ENCODE peak calls at places on chromosome 9, in six cellular contexts. T is retinal pigment epithelial cell, W is pons, N is NCI-H748 treated with DMSO at 0.1 percent for 48 hours, Q is NCI-H1694 treated with DMSO at 0.1 percent for 48 hours, F is tibial artery. R is an unnamed sample.

GRCh38 chr9:12426198-12426864 is 266.9 kb upstream of the TYRP1 start:
- DNase-seq in T (no peak), W (peak), N (peak), Q (peak), F (no peak), R (peak)

GRCh38 chr9:37784291-37784639 is 599 bp downstream of the EXOSC3 start:
- DNase-seq in T (no peak), W (no peak), N (no peak), Q (no peak), F (no peak), R (no peak)

GRCh38 chr9:97555164-97555563 is 53.7 kb downstream of the TMOD1 start:
- DNase-seq in T (peak), W (peak), N (no peak), Q (no peak), F (peak), R (no peak)

GRCh38 chr9:113255431-113255830 is 19.9 kb downstream of the CDC26 start:
- DNase-seq in T (no peak), W (no peak), N (no peak), Q (no peak), F (no peak), R (no peak)

GRCh38 chr9:126499005-126499910 is 114.5 kb upstream of the LMX1B start:
- DNase-seq in T (no peak), W (peak), N (peak), Q (peak), F (no peak), R (peak)

GRCh38 chr9:130933114-130934046 is 5.7 kb downstream of the FIBCD1 start:
- DNase-seq in T (no peak), W (no peak), N (no peak), Q (no peak), F (no peak), R (no peak)

GRCh38 chr9:68775003-68775730 is 70.1 kb downstream of the PIP5K1B start:
- DNase-seq in T (no peak), W (no peak), N (no peak), Q (no peak), F (no peak), R (no peak)

GRCh38 chr9:77180056-77180455 is 2.7 kb downstream of the VPS13A start:
- DNase-seq in T (no peak), W (no peak), N (no peak), Q (no peak), F (no peak), R (no peak)

GRCh38 chr9:115730396-115730795 is 423.2 kb upstream of the PAPPA start:
- DNase-seq in T (no peak), W (no peak), N (no peak), Q (no peak), F (no peak), R (no peak)

GRCh38 chr9:108645520-108645919 is 210.3 kb downstream of the ACTL7B start:
- DNase-seq in T (no peak), W (no peak), N (no peak), Q (no peak), F (no peak), R (no peak)

GRCh38 chr9:113573303-113573958 is 109.9 kb downstream of the RGS3 start:
- DNase-seq in T (no peak), W (no peak), N (no peak), Q (no peak), F (peak), R (no peak)

GRCh38 chr9:110977259-110977709 is 61.0 kb downstream of the LPAR1 start:
- DNase-seq in T (peak), W (no peak), N (no peak), Q (no peak), F (no peak), R (no peak)

GRCh38 chr9:95516221-95516735 is 493 bp downstream of the PTCH1 start:
- DNase-seq in T (no peak), W (no peak), N (no peak), Q (no peak), F (no peak), R (no peak)

GRCh38 chr9:35826071-35826701 is 2.3 kb downstream of the FAM221B start:
- DNase-seq in T (no peak), W (peak), N (peak), Q (peak), F (no peak), R (peak)

GRCh38 chr9:134040831-134041648 is 15.8 kb downstream of the BRD3OS start:
- DNase-seq in T (no peak), W (no peak), N (no peak), Q (no peak), F (no peak), R (no peak)

GRCh38 chr9:72315089-72315509 is 49.9 kb downstream of the ZFAND5 start:
- DNase-seq in T (peak), W (peak), N (no peak), Q (no peak), F (peak), R (peak)

GRCh38 chr9:135135171-135135926 is 47.9 kb downstream of the OLFM1 start:
- DNase-seq in T (no peak), W (no peak), N (no peak), Q (no peak), F (no peak), R (no peak)

GRCh38 chr9:8804618-8805017 is 1005.0 kb upstream of the DMAC1 start:
- DNase-seq in T (no peak), W (no peak), N (no peak), Q (no peak), F (no peak), R (no peak)

GRCh38 chr9:127519301-127520166 is 68.2 kb downstream of the LRSAM1 start:
- DNase-seq in T (peak), W (no peak), N (no peak), Q (no peak), F (no peak), R (no peak)

GRCh38 chr9:19451240-19452087 is 42.7 kb downstream of the ACER2 start:
- DNase-seq in T (no peak), W (no peak), N (no peak), Q (no peak), F (no peak), R (no peak)

R was measured in cerebellar cortex.